ENCODE peak calls at places on chromosomes 11 and 22, in eight cellular contexts. U is bronchial epithelial cell; Q is left colon; G is retina; K is progenitor cell of endocrine pancreas; N is frontal cortex; A is cardiac muscle cell; F is activated naive CD4-positive, alpha-beta T cell. B is an unnamed sample.

GRCh38 chr22:37807410-37808293 is at the start of gene GCAT:
- DNase-seq in U (peak), Q (peak), G (peak), K (peak), N (peak), A (peak), F (peak), B (peak)

GRCh38 chr22:36362819-36363377 is 24.9 kb downstream of the MYH9 start:
- DNase-seq in U (peak), Q (no peak), G (no peak), K (no peak), N (no peak), A (no peak), F (no peak), B (no peak)

GRCh38 chr11:17699157-17700114 is 19.9 kb upstream of the MYOD1 start:
- DNase-seq in U (peak), Q (no peak), G (no peak), K (no peak), N (no peak), A (no peak), F (no peak), B (no peak)

GRCh38 chr11:83033972-83034672 is 37.6 kb downstream of the RAB30 start:
- DNase-seq in U (peak), Q (peak), G (peak), K (no peak), N (no peak), A (peak), F (no peak), B (no peak)

GRCh38 chr11:72812968-72813739 is 1.1 kb upstream of the ATG16L2 start:
- DNase-seq in U (peak), Q (peak), G (peak), K (no peak), N (no peak), A (peak), F (no peak), B (peak)

GRCh38 chr22:33919591-33920501 is at the start of gene LARGE1:
- DNase-seq in U (no peak), Q (peak), G (peak), K (peak), N (no peak), A (peak), F (no peak), B (peak)

GRCh38 chr11:8689726-8690255 is 7.2 kb downstream of the RPL27A start:
- DNase-seq in U (no peak), Q (no peak), G (no peak), K (no peak), N (no peak), A (no peak), F (no peak), B (no peak)

GRCh38 chr22:44155115-44155514 is 25.6 kb upstream of the PARVG start:
- DNase-seq in U (no peak), Q (no peak), G (no peak), K (no peak), N (no peak), A (no peak), F (no peak), B (no peak)

GRCh38 chr11:2440646-2441045 is 3.7 kb downstream of the TRPM5 start:
- DNase-seq in U (no peak), Q (no peak), G (no peak), K (no peak), N (no peak), A (no peak), F (no peak), B (no peak)

GRCh38 chr11:134592391-134592990 is 180.4 kb upstream of the B3GAT1 start:
- DNase-seq in U (peak), Q (peak), G (no peak), K (peak), N (no peak), A (peak), F (no peak), B (peak)

GRCh38 chr11:30889116-30889765 is 303.1 kb upstream of the MPPED2 start:
- DNase-seq in U (peak), Q (no peak), G (no peak), K (no peak), N (no peak), A (no peak), F (no peak), B (no peak)

GRCh38 chr11:9269492-9270030 is 4.4 kb upstream of the DENND5A start:
- DNase-seq in U (no peak), Q (peak), G (no peak), K (no peak), N (no peak), A (peak), F (no peak), B (no peak)

GRCh38 chr22:25896098-25896497 is 154.1 kb downstream of the MYO18B start:
- DNase-seq in U (no peak), Q (no peak), G (no peak), K (no peak), N (no peak), A (no peak), F (no peak), B (peak)

GRCh38 chr22:44448271-44448780 is 49.7 kb downstream of the RTL6 start:
- DNase-seq in U (peak), Q (peak), G (peak), K (no peak), N (peak), A (no peak), F (no peak), B (no peak)

GRCh38 chr22:24894998-24895397 is 51.5 kb downstream of the LHFPL7 start:
- DNase-seq in U (peak), Q (peak), G (no peak), K (no peak), N (no peak), A (peak), F (no peak), B (peak)

GRCh38 chr11:130897262-130898182 is 18.8 kb downstream of the SNX19 start:
- DNase-seq in U (peak), Q (peak), G (no peak), K (no peak), N (peak), A (no peak), F (no peak), B (peak)

GRCh38 chr11:123061403-123062157 is at the start of gene HSPA8:
- DNase-seq in U (no peak), Q (peak), G (no peak), K (peak), N (no peak), A (peak), F (peak), B (peak)

GRCh38 chr11:116984589-116984988 is 113.6 kb downstream of the SIK3 start:
- DNase-seq in U (peak), Q (no peak), G (no peak), K (no peak), N (no peak), A (no peak), F (no peak), B (no peak)

GRCh38 chr11:65448418-65449196 is 26.0 kb downstream of the NEAT1 start:
- DNase-seq in U (peak), Q (no peak), G (no peak), K (no peak), N (no peak), A (no peak), F (no peak), B (no peak)

GRCh38 chr11:123525072-123525471 is 95.0 kb downstream of the GRAMD1B start:
- DNase-seq in U (no peak), Q (no peak), G (peak), K (no peak), N (no peak), A (peak), F (no peak), B (no peak)

GRCh38 chr11:13169709-13170108 is 107.9 kb upstream of the BMAL1 start:
- DNase-seq in U (peak), Q (no peak), G (no peak), K (no peak), N (no peak), A (no peak), F (no peak), B (no peak)

GRCh38 chr11:27524155-27524554 is 17.6 kb upstream of the LIN7C start:
- DNase-seq in U (peak), Q (no peak), G (no peak), K (no peak), N (no peak), A (peak), F (no peak), B (peak)

GRCh38 chr22:20885557-20886323 is 26.9 kb downstream of the SNAP29 start:
- DNase-seq in U (peak), Q (peak), G (peak), K (peak), N (peak), A (peak), F (no peak), B (peak)

GRCh38 chr11:83097671-83098070 is 26.0 kb upstream of the RAB30 start:
- DNase-seq in U (peak), Q (no peak), G (no peak), K (no peak), N (no peak), A (no peak), F (no peak), B (no peak)

GRCh38 chr11:47466701-47467250 is 17.8 kb upstream of the RAPSN start:
- DNase-seq in U (no peak), Q (peak), G (no peak), K (no peak), N (peak), A (no peak), F (no peak), B (peak)

GRCh38 chr11:47899801-47900200 is 51.7 kb upstream of the NUP160 start:
- DNase-seq in U (no peak), Q (no peak), G (no peak), K (no peak), N (no peak), A (no peak), F (no peak), B (no peak)

GRCh38 chr11:63589000-63589399 is 25.2 kb downstream of the PLAAT3 start:
- DNase-seq in U (no peak), Q (no peak), G (no peak), K (no peak), N (no peak), A (no peak), F (no peak), B (no peak)

B was measured in iPS-NIHi11.